ENCODE peak calls at places on chromosome 2, in five cellular contexts. T is transverse colon, E is fibroblast of lung, F is Panc1, Q is body of pancreas. X is an unnamed sample.
A peak's percentile ranks its signal among the peaks of the same experiment; 100 is the strongest.

GRCh38 chr2:107811376-107811775 is 15.3 kb upstream of the RGPD4 start:
- DNase-seq in Q (no peak), F (peak; percentile 42), T (no peak), E (no peak), X (no peak)

GRCh38 chr2:64212801-64213321 is 68.6 kb upstream of the PELI1 start:
- DNase-seq in E (peak; percentile 33), Q (no peak), T (no peak), F (no peak), X (no peak)

GRCh38 chr2:46381871-46382270 is 84.7 kb downstream of the EPAS1 start:
- DNase-seq in F (no peak), E (no peak), T (no peak), Q (no peak), X (no peak)

GRCh38 chr2:96251721-96252292 is 14.0 kb downstream of the TMEM127 start:
- DNase-seq in E (peak; percentile 93), T (peak; percentile 27), Q (peak; percentile 37), F (no peak), X (peak; percentile 85)

GRCh38 chr2:70094978-70095832 is 7.9 kb downstream of the PCBP1 start:
- DNase-seq in F (no peak), E (peak; percentile 79), T (peak; percentile 58), Q (peak; percentile 73), X (no peak)

GRCh38 chr2:110115291-110116032 is at the start of gene MALL:
- DNase-seq in E (peak; percentile 45), Q (no peak), F (no peak), T (peak; percentile 74), X (no peak)

GRCh38 chr2:186093168-186093567 is 354.6 kb downstream of the FSIP2 start:
- DNase-seq in Q (no peak), E (no peak), F (no peak), T (no peak), X (no peak)

GRCh38 chr2:68403199-68403644 is 38.1 kb downstream of the PLEK start:
- DNase-seq in T (no peak), F (no peak), Q (no peak), E (no peak), X (no peak)

GRCh38 chr2:206084468-206084869 is 1.5 kb downstream of the INO80D start:
- DNase-seq in Q (peak; percentile 47), T (peak; percentile 67), E (peak; percentile 82), F (peak; percentile 62), X (peak; percentile 20)

GRCh38 chr2:7929276-7929675 is 752.6 kb upstream of the ID2 start:
- DNase-seq in E (no peak), T (no peak), Q (no peak), F (no peak), X (no peak)

GRCh38 chr2:30410217-30410616 is 36.8 kb upstream of the LCLAT1 start:
- DNase-seq in T (no peak), E (no peak), F (no peak), Q (no peak), X (no peak)

GRCh38 chr2:174787485-174788205 is 23.4 kb upstream of the CHRNA1 start:
- DNase-seq in T (no peak), F (no peak), E (peak; percentile 99), Q (no peak), X (peak; percentile 99)

GRCh38 chr2:145015561-145015960 is 495.6 kb upstream of the ZEB2 start:
- DNase-seq in E (no peak), Q (no peak), T (no peak), F (no peak), X (no peak)

GRCh38 chr2:43266692-43267091 is 40.3 kb upstream of the ZFP36L2 start:
- DNase-seq in F (no peak), Q (no peak), T (peak; percentile 43), E (no peak), X (no peak)

GRCh38 chr2:17208511-17208910 is 309.7 kb downstream of the RAD51AP2 start:
- DNase-seq in F (no peak), Q (no peak), E (no peak), T (no peak), X (no peak)

GRCh38 chr2:200703132-200703925 is 108.4 kb upstream of the BZW1 start:
- DNase-seq in T (no peak), F (peak; percentile 51), E (peak; percentile 91), Q (peak; percentile 44), X (peak; percentile 51)

GRCh38 chr2:28994074-28994473 is 13.0 kb downstream of the TOGARAM2 start:
- DNase-seq in E (no peak), T (no peak), F (no peak), Q (no peak), X (no peak)

GRCh38 chr2:9141706-9142460 is 64.7 kb upstream of the ASAP2 start:
- DNase-seq in T (no peak), Q (no peak), E (no peak), F (no peak), X (no peak)

GRCh38 chr2:140506606-140507005 is 1624.2 kb downstream of the LRP1B start:
- DNase-seq in Q (no peak), E (peak; percentile 73), F (no peak), T (no peak), X (no peak)

GRCh38 chr2:148103946-148104345 is 83.1 kb downstream of the MBD5 start:
- DNase-seq in Q (no peak), E (no peak), T (no peak), F (no peak), X (no peak)

GRCh38 chr2:46690825-46691224 is 211.5 kb downstream of the TMEM247 start:
- DNase-seq in Q (no peak), E (peak; percentile 87), T (no peak), F (no peak), X (peak; percentile 61)

GRCh38 chr2:100269889-100270288 is 52.4 kb downstream of the LONRF2 start:
- DNase-seq in Q (no peak), F (no peak), T (no peak), E (no peak), X (no peak)

GRCh38 chr2:239274391-239275001 is 126.3 kb downstream of the HDAC4 start:
- DNase-seq in T (peak; percentile 36), E (peak; percentile 60), F (no peak), Q (peak; percentile 10), X (no peak)

GRCh38 chr2:71630110-71630967 is 177.0 kb downstream of the DYSF start:
- DNase-seq in F (no peak), E (no peak), Q (no peak), T (no peak), X (no peak)

GRCh38 chr2:201261471-201261870 is 1.1 kb downstream of the CASP8 start:
- DNase-seq in F (no peak), E (no peak), T (peak; percentile 57), Q (no peak), X (no peak)

DNA sequence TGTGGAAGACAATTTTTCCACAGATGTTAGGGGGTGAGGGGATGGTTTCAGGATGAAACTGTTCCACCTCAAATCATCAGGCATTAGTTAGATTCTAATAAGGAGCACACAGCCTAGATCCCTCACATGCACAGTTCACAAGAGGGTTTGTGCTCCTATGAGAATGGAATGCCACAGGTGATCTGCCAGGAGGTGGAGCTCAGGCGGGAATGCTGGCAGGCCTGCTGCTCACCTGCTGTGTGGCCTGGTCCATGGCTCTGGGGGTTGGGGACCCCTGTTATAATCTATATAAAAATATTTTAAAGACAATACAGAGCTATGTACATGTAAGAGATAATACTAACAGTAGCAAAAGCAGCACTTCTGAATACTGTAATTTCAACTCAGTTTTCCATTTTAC is 19.2 kb downstream of the CWC22 start:
- DNase-seq in T (no peak), Q (no peak), E (no peak), F (no peak), X (no peak)
- TF ChIP-seq CTCF in T (no peak), Q (no peak), E (no peak), F (no peak), X (no peak)

GRCh38 chr2:85089464-85090072 is 43.6 kb upstream of the TCF7L1 start:
- DNase-seq in E (no peak), T (no peak), F (no peak), Q (no peak), X (no peak)
- H3K4me3 ChIP-seq in E (no peak overlapping the region), T (no peak overlapping the region), F (no peak overlapping the region), Q (no peak overlapping the region), X (no peak overlapping the region)

DNA sequence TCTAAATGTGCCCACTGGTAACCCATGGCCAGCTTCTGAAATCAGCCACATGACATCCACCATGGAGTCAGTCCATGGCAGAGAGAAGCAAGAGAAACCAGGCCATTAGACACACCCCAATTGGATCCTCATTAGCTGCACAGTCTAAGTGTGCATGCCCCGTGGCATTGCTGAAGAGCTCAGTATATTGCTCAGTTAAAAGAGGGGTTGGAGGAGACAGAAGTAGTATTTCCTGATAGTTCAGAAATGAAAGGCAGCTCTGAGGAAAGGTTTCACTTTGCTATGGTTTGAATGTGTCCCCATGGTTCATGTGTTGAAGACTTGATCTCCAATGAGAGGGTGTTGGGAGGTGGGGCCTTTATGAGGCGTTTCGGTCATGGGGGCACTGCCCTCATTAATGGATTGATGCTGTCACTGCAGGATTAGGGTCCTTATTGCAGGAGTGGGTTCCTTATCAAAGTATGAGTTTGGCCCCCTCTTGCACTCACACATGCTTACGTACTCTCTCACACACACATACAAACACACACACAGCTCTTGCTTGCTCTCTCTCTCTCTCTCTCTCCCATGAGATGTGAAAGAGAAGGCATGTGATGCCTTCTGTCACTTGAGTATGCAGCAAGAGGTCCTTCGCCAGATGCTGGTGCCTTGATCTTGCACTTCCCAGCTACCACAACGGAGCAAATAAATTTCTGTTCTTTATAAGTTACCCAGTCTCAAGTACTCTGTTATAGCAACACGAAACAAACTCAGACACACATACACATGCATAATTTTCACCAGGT is 58.0 kb downstream of the TMEM163 start:
- DNase-seq in T (no peak), Q (no peak), F (no peak), E (no peak), X (no peak)
- H3K27ac ChIP-seq in T (no peak overlapping the region), Q (no peak overlapping the region), F (no peak overlapping the region), E (no peak overlapping the region), X (no peak overlapping the region)

DNA sequence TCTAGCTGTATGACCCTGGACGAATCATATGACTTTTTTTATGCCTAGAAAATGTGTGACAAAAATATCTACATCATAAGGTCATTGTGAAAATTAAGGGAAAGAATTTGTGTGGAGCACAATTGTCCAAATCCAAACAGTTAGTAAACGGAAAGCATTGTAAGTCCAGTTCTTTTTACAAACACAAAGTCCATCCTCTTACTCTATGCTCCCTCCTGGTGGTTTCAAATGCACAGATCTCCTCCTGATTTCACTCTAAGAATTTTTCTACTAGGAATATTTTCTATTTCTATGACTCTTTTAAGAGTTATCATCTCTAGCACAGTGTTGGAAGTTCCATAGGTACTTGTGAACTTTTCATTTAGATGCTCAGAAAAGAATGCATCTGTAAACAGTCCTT is 125.2 kb upstream of the ARL5A start:
- DNase-seq in T (no peak), Q (no peak), E (no peak), F (no peak), X (no peak)
- TF ChIP-seq CTCF in T (no peak), Q (no peak), E (no peak), F (no peak), X (no peak)

X was measured in AG04450.